ENCODE peak calls at places on chromosomes 2 and 18, in ten cellular contexts. R is H9; E is cardiac muscle cell; O is AG10803; V is fibroblast of lung; U is Peyer's patch; Z is left ventricle myocardium inferior; J is neural crest cell; P is CD8-positive, alpha-beta T cell; X is HepG2. F is an unnamed sample.

GRCh38 chr18:34023471-34023870 is 201.2 kb downstream of the NOL4 start:
- DNase-seq in R (peak; percentile 46), E (peak; percentile 5), O (no peak), V (peak; percentile 79), U (no peak), Z (no peak), J (no peak), P (no peak), X (no peak), F (no peak)

GRCh38 chr2:9737053-9737875 is 106.0 kb upstream of the TAF1B start:
- DNase-seq in R (no peak), E (no peak), O (peak; percentile 21), V (no peak), U (no peak), Z (no peak), J (no peak), P (no peak), X (peak; percentile 37), F (no peak)

GRCh38 chr2:212537311-212538155 is 1.1 kb downstream of the ERBB4 start:
- DNase-seq in R (peak; percentile 51), E (peak; percentile 74), O (no peak), V (peak; percentile 17), U (no peak), Z (peak; percentile 30), J (peak; percentile 14), P (no peak), X (no peak), F (no peak)

GRCh38 chr2:11347403-11347965 is 3.0 kb upstream of the ROCK2 start:
- DNase-seq in R (no peak), E (no peak), O (no peak), V (no peak), U (no peak), Z (no peak), J (no peak), P (no peak), X (no peak), F (no peak)

GRCh38 chr2:159600752-159601151 is 15.6 kb downstream of the BAZ2B start:
- DNase-seq in R (no peak), E (no peak), O (peak; percentile 38), V (peak; percentile 88), U (no peak), Z (no peak), J (no peak), P (no peak), X (peak; percentile 29), F (no peak)

GRCh38 chr18:69044215-69044614 is 246.3 kb downstream of the CCDC102B start:
- DNase-seq in R (no peak), E (no peak), O (no peak), V (peak; percentile 1), U (no peak), Z (no peak), J (no peak), P (no peak), X (no peak), F (no peak)

GRCh38 chr2:112768432-112768831 is 4.0 kb upstream of the CKAP2L start:
- DNase-seq in R (no peak), E (no peak), O (peak; percentile 79), V (no peak), U (no peak), Z (no peak), J (no peak), P (no peak), X (no peak), F (no peak)

GRCh38 chr18:38028941-38029340 is 463.3 kb upstream of the CELF4 start:
- DNase-seq in R (no peak), E (no peak), O (no peak), V (no peak), U (no peak), Z (no peak), J (no peak), P (no peak), X (no peak), F (no peak)

GRCh38 chr2:118202707-118203303 is 114.5 kb downstream of the INSIG2 start:
- DNase-seq in R (peak; percentile 71), E (peak; percentile 78), O (peak; percentile 47), V (peak; percentile 29), U (no peak), Z (no peak), J (peak; percentile 65), P (peak; percentile 45), X (peak; percentile 54), F (peak; percentile 19)

GRCh38 chr2:188976545-188977268 is 2.5 kb downstream of the COL3A1 start:
- DNase-seq in R (no peak), E (no peak), O (peak; percentile 81), V (peak; percentile 54), U (no peak), Z (no peak), J (no peak), P (no peak), X (peak; percentile 10), F (no peak)

GRCh38 chr2:174752403-174753037 is 11.8 kb downstream of the CHRNA1 start:
- DNase-seq in R (no peak), E (no peak), O (no peak), V (no peak), U (peak; percentile 56), Z (no peak), J (no peak), P (peak; percentile 38), X (no peak), F (no peak)

DNA sequence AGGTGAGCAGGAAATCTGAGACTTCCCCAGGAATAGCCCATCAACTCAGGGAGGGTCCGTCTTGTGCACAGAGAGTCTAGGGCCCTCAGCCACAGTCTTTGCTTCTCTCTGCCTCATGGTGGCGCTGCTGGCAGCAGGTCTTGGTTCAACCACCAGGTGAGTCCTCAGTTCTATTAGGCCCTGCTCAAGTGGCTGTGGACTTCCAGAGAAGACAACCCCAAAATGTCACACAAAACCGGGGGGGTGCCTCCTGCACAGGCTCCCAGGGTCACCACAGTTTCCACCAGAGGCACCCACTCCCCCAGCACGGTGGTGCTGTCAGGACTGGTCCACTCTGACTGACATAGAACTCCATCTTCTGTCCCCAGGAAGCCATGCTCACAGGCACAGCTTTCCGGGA is 2.4 kb upstream of the CHRNG start:
- DNase-seq in R (peak; percentile 83), E (peak; percentile 52), O (no peak), V (no peak), U (no peak), Z (peak; percentile 10), J (no peak), P (no peak), X (peak; percentile 48), F (no peak)
- TF ChIP-seq CTCF in R (peak; percentile 89), E (peak; percentile 31), O (peak; percentile 12), V (no peak), U (no peak), Z (no peak), J (peak; percentile 36), P (no peak), X (peak; percentile 68), F (no peak)

GRCh38 chr18:63320690-63321265 is 1.2 kb upstream of the BCL2 start:
- DNase-seq in R (peak; percentile 49), E (peak; percentile 43), O (no peak), V (peak; percentile 46), U (peak; percentile 72), Z (peak; percentile 32), J (peak; percentile 18), P (peak; percentile 50), X (peak; percentile 15), F (peak; percentile 55)
- TF ChIP-seq CTCF in R (peak; percentile 10), E (no peak), O (no peak), V (no peak), U (no peak), Z (no peak), J (peak; percentile 19), P (no peak), X (no peak), F (no peak)

GRCh38 chr2:206442854-206443734 is at the start of gene ADAM23:
- DNase-seq in R (peak; percentile 89), E (peak; percentile 74), O (peak; percentile 31), V (peak; percentile 61), U (no peak), Z (peak; percentile 54), J (peak; percentile 69), P (peak; percentile 32), X (no peak), F (peak; percentile 37)
- TF ChIP-seq CTCF in R (peak; percentile 66), E (peak; percentile 11), O (no peak), V (no peak), U (no peak), Z (peak; percentile 46), J (peak; percentile 54), P (no peak), X (no peak), F (no peak)

GRCh38 chr2:64988420-64989125 is 626 bp upstream of the SLC1A4 start:
- DNase-seq in R (peak; percentile 63), E (peak; percentile 80), O (peak; percentile 94), V (peak; percentile 92), U (peak; percentile 51), Z (peak; percentile 53), J (peak; percentile 64), P (peak; percentile 62), X (peak; percentile 75), F (peak; percentile 62)
- TF ChIP-seq CTCF in R (peak; percentile 29), E (peak; percentile 47), O (peak; percentile 26), V (peak; percentile 36), U (no peak), Z (peak; percentile 66), J (peak; percentile 62), P (no peak), X (peak; percentile 64), F (no peak)

DNA sequence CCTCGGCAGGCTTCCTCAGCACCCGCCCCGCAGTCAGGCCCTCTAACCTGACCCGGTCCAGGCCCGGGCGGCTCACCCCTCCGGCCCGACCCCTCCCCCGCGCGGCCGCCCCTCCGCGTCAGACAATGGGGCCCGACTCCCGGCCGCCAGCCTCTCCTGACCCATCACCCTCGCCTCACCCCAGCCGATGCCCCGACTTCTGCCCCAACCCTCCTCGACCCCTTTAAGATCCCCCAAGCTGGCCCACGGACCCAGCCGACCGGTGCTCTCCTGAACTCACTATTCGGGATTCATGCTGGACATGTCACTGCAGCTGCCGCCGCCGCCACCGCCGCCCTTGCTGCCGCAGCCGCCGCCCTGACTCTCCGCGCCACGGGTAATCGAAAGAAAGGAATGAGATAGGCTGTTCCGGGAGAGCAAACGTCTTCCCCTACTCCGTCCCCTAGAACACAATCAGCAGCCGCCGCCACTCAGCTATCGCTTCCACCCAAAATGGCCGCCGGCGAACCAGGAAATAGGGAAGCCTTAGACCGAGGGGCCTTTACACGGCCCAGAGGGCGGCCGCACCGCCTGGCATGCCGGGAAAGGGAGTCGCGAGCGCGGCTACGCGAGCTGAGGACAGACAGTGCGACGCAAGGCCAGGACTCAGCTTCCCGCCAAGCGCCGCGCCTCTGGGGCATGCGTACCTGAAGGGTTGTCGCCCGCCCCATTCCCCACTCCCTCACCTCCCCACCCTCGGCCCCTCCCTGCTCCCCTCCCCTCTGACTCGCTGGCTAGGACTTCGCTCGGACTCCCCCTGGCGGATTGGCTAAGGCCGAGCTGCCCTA is at the start of gene RAB1A:
- DNase-seq in R (peak; percentile 100), E (peak; percentile 100), O (peak; percentile 100), V (peak; percentile 100), U (peak; percentile 98), Z (peak; percentile 100), J (peak; percentile 98), P (peak; percentile 100), X (peak; percentile 99), F (peak; percentile 91)
- TF ChIP-seq CTCF in R (peak; percentile 43), E (no peak), O (peak; percentile 45), V (peak; percentile 9), U (peak; percentile 47), Z (peak; percentile 61), J (peak; percentile 42), P (no peak), X (peak; percentile 80), F (no peak)

GRCh38 chr18:55781481-55781957 is 193.5 kb upstream of the TCF4 start:
- DNase-seq in R (peak; percentile 72), E (peak; percentile 59), O (peak; percentile 84), V (peak; percentile 79), U (no peak), Z (peak; percentile 35), J (peak; percentile 26), P (no peak), X (no peak), F (no peak)
- TF ChIP-seq CTCF in R (peak; percentile 90), E (peak; percentile 88), O (peak; percentile 90), V (peak; percentile 83), U (no peak), Z (peak; percentile 75), J (peak; percentile 69), P (no peak), X (no peak), F (no peak)